ENCODE peak calls at places on chromosome 17, in ten cellular contexts. X is PC-3; Y is AG09319; F is amygdala; N is mesendoderm; T is activated T-cell treated with anti-CD3 and anti-CD28 coated beads, Interleukin-2, amount 50 U/mL, for 4 hours; K is nephron progenitor cell; P is stimulated activated CD8-positive, alpha-beta memory T cell treated with anti-CD3 and anti-CD28 coated beads, Interleukin-12 subunit alpha, Interleukin-12 subunit beta, amount 100 ng/mL, for 4 hours; J is ascending aorta; U is AG10803. W is an unnamed sample.

GRCh38 chr17:66426397-66427033 is 124.1 kb downstream of the PRKCA start:
- DNase-seq in P (peak), N (peak), U (no peak), K (no peak), Y (no peak), J (no peak), X (peak), F (no peak), T (peak), W (peak)

GRCh38 chr17:50037321-50038107 is 18.4 kb upstream of the ITGA3 start:
- DNase-seq in X (peak), F (no peak), P (no peak), Y (no peak), J (peak), N (no peak), T (no peak), K (no peak), U (peak), W (peak)

GRCh38 chr17:12522743-12523181 is 142.9 kb upstream of the MYOCD start:
- DNase-seq in U (peak), N (peak), K (peak), X (peak), P (no peak), F (no peak), T (no peak), Y (no peak), J (no peak), W (peak)

GRCh38 chr17:78046923-78047322 is 81.6 kb downstream of the TMC6 start:
- DNase-seq in F (no peak), P (no peak), T (no peak), X (peak), J (no peak), N (no peak), K (no peak), Y (no peak), U (no peak), W (no peak)

GRCh38 chr17:9887521-9887920 is 17.6 kb downstream of the RCVRN start:
- DNase-seq in K (no peak), N (no peak), U (no peak), P (no peak), Y (no peak), X (peak), J (no peak), T (no peak), F (no peak), W (no peak)

GRCh38 chr17:80948961-80949450 is 42.6 kb upstream of the CHMP6 start:
- DNase-seq in N (no peak), Y (no peak), P (no peak), J (peak), T (no peak), F (no peak), X (no peak), K (no peak), U (no peak), W (peak)

GRCh38 chr17:61809816-61810392 is 53.4 kb downstream of the BRIP1 start:
- DNase-seq in J (no peak), T (no peak), K (no peak), P (no peak), Y (peak), N (no peak), U (peak), X (peak), F (no peak), W (peak)

GRCh38 chr17:80362428-80363119 is 52.4 kb upstream of the ENDOV start:
- DNase-seq in K (no peak), N (no peak), U (peak), X (no peak), F (no peak), T (no peak), J (no peak), Y (peak), P (no peak), W (no peak)

GRCh38 chr17:40516581-40517285 is 15.3 kb upstream of the TNS4 start:
- DNase-seq in F (no peak), N (peak), K (no peak), Y (no peak), P (peak), X (peak), T (peak), U (peak), J (peak), W (no peak)

GRCh38 chr17:12358477-12358876 is 307.2 kb upstream of the MYOCD start:
- DNase-seq in K (no peak), X (no peak), J (no peak), T (no peak), P (no peak), N (no peak), Y (no peak), F (no peak), U (no peak), W (no peak)

GRCh38 chr17:4159761-4160160 is 16.8 kb downstream of the CYB5D2 start:
- DNase-seq in J (no peak), P (no peak), X (no peak), T (no peak), F (no peak), N (no peak), K (no peak), U (no peak), Y (no peak), W (no peak)

GRCh38 chr17:48472485-48473281 is 42.7 kb upstream of the SKAP1 start:
- DNase-seq in T (no peak), J (no peak), X (peak), U (peak), P (no peak), N (peak), F (no peak), K (peak), Y (no peak), W (no peak)

GRCh38 chr17:80125656-80126448 is 21.1 kb downstream of the EIF4A3 start:
- DNase-seq in N (no peak), J (no peak), F (no peak), Y (peak), K (no peak), U (peak), P (no peak), T (no peak), X (no peak), W (no peak)

GRCh38 chr17:29086628-29087332 is 43.8 kb downstream of the PIPOX start:
- DNase-seq in T (no peak), Y (no peak), X (no peak), P (no peak), N (no peak), F (no peak), J (no peak), K (no peak), U (no peak), W (peak)

GRCh38 chr17:15334266-15334665 is 7.1 kb downstream of the TEKT3 start:
- DNase-seq in Y (no peak), F (no peak), U (no peak), N (no peak), T (no peak), J (no peak), X (peak), P (no peak), K (no peak), W (no peak)

GRCh38 chr17:48995871-48996695 is 1.1 kb upstream of the IGF2BP1 start:
- DNase-seq in K (peak), N (peak), J (no peak), Y (no peak), T (no peak), P (no peak), U (no peak), F (no peak), X (no peak), W (peak)

GRCh38 chr17:77609553-77610517 is 348.7 kb upstream of the TNRC6C start:
- DNase-seq in T (peak), N (no peak), U (peak), X (no peak), F (no peak), Y (no peak), J (peak), K (no peak), P (peak), W (no peak)

GRCh38 chr17:17684901-17685774 is 3.9 kb downstream of the RAI1 start:
- DNase-seq in P (no peak), X (no peak), F (no peak), J (no peak), Y (no peak), N (peak), K (no peak), T (no peak), U (peak), W (no peak)

GRCh38 chr17:44004761-44005526 is 522 bp downstream of the NAGS start:
- DNase-seq in T (no peak), P (no peak), F (no peak), U (no peak), J (no peak), N (peak), X (peak), K (peak), Y (no peak), W (no peak)

GRCh38 chr17:57405486-57406072 is 149.3 kb downstream of the MSI2 start:
- DNase-seq in T (no peak), J (no peak), X (no peak), N (no peak), U (no peak), Y (no peak), F (no peak), P (no peak), K (no peak), W (no peak)

GRCh38 chr17:75891605-75892555 is 4.9 kb downstream of the TRIM65 start:
- DNase-seq in K (no peak), J (no peak), T (no peak), Y (no peak), U (no peak), P (no peak), X (no peak), F (no peak), N (no peak), W (no peak)

GRCh38 chr17:50146927-50147640 is 3.4 kb downstream of the PPP1R9B start:
- DNase-seq in U (no peak), Y (no peak), N (no peak), T (no peak), J (peak), X (no peak), P (no peak), K (no peak), F (no peak), W (no peak)

GRCh38 chr17:28521296-28522085 is 15.3 kb downstream of the FOXN1 start:
- DNase-seq in N (no peak), Y (no peak), J (no peak), F (no peak), K (peak), T (no peak), U (no peak), P (no peak), X (no peak), W (peak)

GRCh38 chr17:16425698-16426659 is 10.6 kb downstream of the TRPV2 start:
- DNase-seq in Y (no peak), F (no peak), N (no peak), U (no peak), K (no peak), X (no peak), P (no peak), J (no peak), T (no peak), W (no peak)

GRCh38 chr17:61878984-61879612 is 15.8 kb upstream of the BRIP1 start:
- DNase-seq in P (no peak), K (no peak), T (no peak), J (no peak), Y (no peak), N (no peak), X (no peak), U (no peak), F (no peak), W (no peak)

GRCh38 chr17:75344664-75345063 is 55.4 kb upstream of the SLC25A19 start:
- DNase-seq in X (no peak), Y (no peak), J (no peak), K (no peak), U (no peak), N (no peak), P (peak), F (no peak), T (peak), W (peak)

GRCh38 chr17:18258356-18259038 is at the start of gene FLII:
- DNase-seq in K (peak), J (peak), F (no peak), T (peak), Y (no peak), X (peak), P (peak), U (peak), N (peak), W (peak)

GRCh38 chr17:78993981-78994671 is 14.4 kb upstream of the LGALS3BP start:
- DNase-seq in P (no peak), K (no peak), X (no peak), F (no peak), U (no peak), N (no peak), Y (no peak), T (no peak), J (peak), W (peak)

GRCh38 chr17:35764123-35764991 is 3.7 kb downstream of the C17orf50 start:
- DNase-seq in U (peak), K (peak), J (peak), T (peak), P (peak), F (peak), N (peak), X (peak), Y (no peak), W (peak)

GRCh38 chr17:50155115-50155819 is 4.8 kb upstream of the PPP1R9B start:
- DNase-seq in X (no peak), P (no peak), J (peak), U (peak), T (no peak), N (no peak), F (no peak), Y (peak), K (no peak), W (no peak)

GRCh38 chr17:9211133-9211765 is 189.9 kb downstream of the NTN1 start:
- DNase-seq in U (no peak), P (no peak), J (no peak), T (no peak), Y (no peak), K (no peak), X (peak), F (no peak), N (peak), W (no peak)

GRCh38 chr17:62014526-62014925 is 50.6 kb downstream of the MED13 start:
- DNase-seq in N (no peak), K (no peak), X (no peak), U (peak), T (no peak), J (no peak), Y (no peak), P (no peak), F (no peak), W (no peak)

GRCh38 chr17:81909966-81910839 is 996 bp downstream of the PCYT2 start:
- DNase-seq in P (no peak), U (no peak), K (peak), J (no peak), Y (no peak), N (peak), X (no peak), F (no peak), T (no peak), W (peak)

GRCh38 chr17:2593846-2594656 is 597 bp downstream of the PAFAH1B1 start:
- DNase-seq in U (peak), N (peak), X (peak), F (no peak), T (peak), Y (peak), J (peak), K (peak), P (peak), W (peak)

W was measured in iPS-NIHi11.